ENCODE peak calls at places on chromosomes 16 and 17, in four cellular contexts. Y is GM12878, L is K562, I is HepG2. Q is an unnamed sample.

GRCh38 chr17:4858068-4858879 is 25.1 kb downstream of the MINK1 start:
- DNase-seq in Y (no peak), L (no peak), I (peak), Q (no peak)

GRCh38 chr17:27975146-27976011 is 67.1 kb upstream of the NLK start:
- DNase-seq in Y (no peak), L (peak), I (no peak), Q (no peak)

GRCh38 chr17:57269598-57270255 is 13.4 kb downstream of the MSI2 start:
- DNase-seq in Y (no peak), L (no peak), I (no peak), Q (no peak)

GRCh38 chr17:40122944-40123810 is 1.4 kb downstream of the MSL1 start:
- DNase-seq in Y (no peak), L (peak), I (no peak), Q (no peak)

GRCh38 chr17:3963214-3964201 is 729 bp downstream of the ATP2A3 start:
- DNase-seq in Y (no peak), L (peak), I (no peak), Q (peak)

GRCh38 chr17:43679401-43679800 is 17.7 kb upstream of the MEOX1 start:
- DNase-seq in Y (no peak), L (no peak), I (no peak), Q (no peak)

GRCh38 chr17:21678451-21679081 is 13.8 kb upstream of the KCNJ18 start:
- DNase-seq in Y (no peak), L (peak), I (no peak), Q (no peak)

GRCh38 chr16:1534021-1535020 is 855 bp downstream of the TMEM204 start:
- DNase-seq in Y (no peak), L (no peak), I (no peak), Q (no peak)

GRCh38 chr17:76431509-76431908 is 21.4 kb downstream of the UBE2O start:
- DNase-seq in Y (no peak), L (no peak), I (no peak), Q (no peak)

GRCh38 chr17:49822829-49823228 is 25.0 kb downstream of the TAC4 start:
- DNase-seq in Y (no peak), L (no peak), I (no peak), Q (no peak)

GRCh38 chr16:22353188-22353919 is 21.1 kb downstream of the CDR2 start:
- DNase-seq in Y (peak), L (peak), I (peak), Q (peak)

GRCh38 chr16:66131156-66131807 is 235.2 kb upstream of the CDH5 start:
- DNase-seq in Y (no peak), L (no peak), I (no peak), Q (no peak)

GRCh38 chr16:75379911-75380847 is 53.1 kb downstream of the CFDP1 start:
- DNase-seq in Y (peak), L (no peak), I (no peak), Q (no peak)

GRCh38 chr17:27354491-27355081 is 60.7 kb downstream of the WSB1 start:
- DNase-seq in Y (no peak), L (peak), I (peak), Q (no peak)

GRCh38 chr16:15427648-15428239 is 6.6 kb upstream of the BMERB1 start:
- DNase-seq in Y (no peak), L (peak), I (peak), Q (no peak)

GRCh38 chr17:48729335-48730239 is 1.0 kb upstream of the HOXB13 start:
- DNase-seq in Y (no peak), L (no peak), I (no peak), Q (no peak)

GRCh38 chr17:14211246-14211645 is 25.4 kb downstream of the CDRT15 start:
- DNase-seq in Y (no peak), L (no peak), I (no peak), Q (no peak)
- TF ChIP-seq JUND in Y (no peak), L (no peak), I (no peak), Q (no peak)

GRCh38 chr16:73066927-73067670 is 19.2 kb upstream of the ZFHX3 start:
- DNase-seq in Y (no peak), L (no peak), I (no peak), Q (no peak)
- TF ChIP-seq CBX5 in Y (no peak), L (no peak), I (no peak), Q (no peak)

DNA sequence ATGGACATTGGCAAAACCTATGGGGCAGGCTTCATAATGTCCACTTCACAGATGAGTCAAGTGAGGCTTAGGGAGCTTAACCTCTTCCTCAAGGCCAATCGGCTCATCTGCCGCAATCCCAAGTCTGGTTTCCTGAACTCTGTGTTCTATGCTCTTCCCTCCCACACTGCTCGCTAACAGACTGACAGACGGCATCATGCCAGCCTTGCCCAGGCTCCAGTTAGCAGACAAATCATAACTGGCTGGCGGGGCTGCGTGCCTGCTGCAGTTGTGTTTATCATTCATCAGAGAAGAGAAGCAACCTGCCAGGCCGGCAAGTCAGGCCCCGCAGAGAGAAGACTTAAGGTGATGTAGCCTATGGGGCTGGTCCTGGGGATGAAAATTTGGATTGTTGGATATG is 216.2 kb upstream of the ASIC2 start:
- DNase-seq in Y (no peak), L (no peak), I (no peak), Q (no peak)
- TF ChIP-seq JUND in Y (no peak), L (no peak), I (no peak), Q (no peak)

GRCh38 chr17:78127240-78127887 is 1.2 kb downstream of the TMC6 start:
- DNase-seq in Y (no peak), L (peak), I (peak), Q (no peak)

GRCh38 chr17:78129385-78130079 is 977 bp upstream of the TMC6 start:
- DNase-seq in Y (no peak), L (no peak), I (no peak), Q (no peak)

GRCh38 chr17:78128616-78129384 is at the start of gene TMC6:
- DNase-seq in Y (no peak), L (peak), I (peak), Q (peak)

GRCh38 chr17:78126895-78127239 is 1.7 kb downstream of the TMC6 start:
- DNase-seq in Y (no peak), L (no peak), I (no peak), Q (no peak)

GRCh38 chr17:78127888-78128615 is 503 bp downstream of the TMC6 start:
- DNase-seq in Y (no peak), L (peak), I (peak), Q (no peak)
- TF ChIP-seq CBX5 in Y (no peak), L (no peak), I (no peak), Q (no peak)

GRCh38 chr16:28977703-28978641 is 3.4 kb downstream of the SPNS1 start:
- DNase-seq in Y (no peak), L (peak), I (peak), Q (peak)

GRCh38 chr16:28975158-28975603 is 603 bp downstream of the SPNS1 start:
- DNase-seq in Y (no peak), L (peak), I (no peak), Q (no peak)

GRCh38 chr16:28974437-28975157 is at the start of gene SPNS1:
- DNase-seq in Y (peak), L (peak), I (peak), Q (peak)

DNA sequence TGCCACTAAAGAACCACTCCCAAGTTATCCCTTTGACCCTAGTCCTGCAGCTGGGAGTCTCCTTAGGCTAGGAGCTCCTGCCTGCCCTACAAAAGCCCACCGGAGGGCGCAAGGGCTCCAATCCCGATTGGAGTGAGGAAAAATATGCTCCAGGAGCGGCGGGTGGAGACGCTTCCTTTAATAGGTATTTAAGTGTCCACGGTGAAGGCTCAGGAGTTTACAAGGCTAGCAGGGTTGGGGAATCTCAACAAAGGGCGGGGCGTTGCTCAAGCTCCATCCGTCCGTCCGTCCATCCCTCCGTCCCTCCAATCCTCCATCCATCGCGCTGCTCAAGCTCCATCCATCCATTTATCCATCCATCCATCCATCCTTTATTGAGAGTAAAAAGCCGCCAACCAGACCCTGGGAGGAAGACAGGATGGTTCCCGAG is 556 bp upstream of the SPNS1 start:
- DNase-seq in Y (no peak), L (peak), I (peak), Q (peak)
- TF ChIP-seq JUND in Y (no peak), L (peak), I (no peak), Q (no peak)

GRCh38 chr17:38732376-38733314 is 2.5 kb downstream of the CISD3 start:
- DNase-seq in Y (no peak), L (no peak), I (no peak), Q (no peak)
- TF ChIP-seq CBX5 in Y (no peak), L (no peak), I (no peak), Q (no peak)

DNA sequence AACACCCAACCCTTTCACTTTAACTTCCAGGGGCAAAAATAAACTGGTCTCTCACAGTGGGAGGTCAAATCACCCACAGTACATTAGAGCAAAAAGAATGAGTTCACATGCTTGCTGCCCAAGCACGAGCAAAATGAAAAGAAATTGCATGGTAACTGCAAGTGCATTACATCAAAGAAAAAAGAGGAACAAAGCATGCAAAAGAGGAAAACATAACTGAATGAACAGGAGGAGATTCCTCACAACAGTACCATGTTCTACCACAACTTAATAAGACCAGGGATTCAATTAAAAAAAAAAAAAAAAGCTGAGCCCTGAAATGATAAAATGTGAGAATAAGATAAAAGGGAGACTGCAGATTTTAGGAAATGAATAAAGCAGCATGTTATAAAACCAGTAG is 12.3 kb downstream of the DNAH2 start:
- DNase-seq in Y (no peak), L (no peak), I (no peak), Q (no peak)
- TF ChIP-seq JUND in Y (no peak), L (no peak), I (no peak), Q (no peak)

GRCh38 chr17:42414782-42415409 is 8.2 kb downstream of the CAVIN1 start:
- DNase-seq in Y (no peak), L (no peak), I (no peak), Q (no peak)
- TF ChIP-seq CBX5 in Y (no peak), L (no peak), I (no peak), Q (no peak)

GRCh38 chr17:64297467-64298088 is 34.5 kb upstream of the TEX2 start:
- DNase-seq in Y (no peak), L (no peak), I (no peak), Q (no peak)
- TF ChIP-seq JUND in Y (no peak), L (no peak), I (no peak), Q (no peak)